ENCODE peak calls at places on chromosomes 11 and 22, in nine cellular contexts. N is PC-3; T is heart right ventricle; L is lower leg skin; E is mammary epithelial cell; R is Peyer's patch; S is neural progenitor cell; Z is naive thymus-derived CD4-positive, alpha-beta T cell; Y is ovary. I is an unnamed sample.

GRCh38 chr11:12745787-12746186 is 71.6 kb downstream of the TEAD1 start:
- DNase-seq in S (peak), Z (no peak), R (no peak), T (no peak), N (no peak), E (no peak), L (no peak), Y (no peak), I (no peak)

GRCh38 chr11:69427906-69428880 is 53.3 kb upstream of the LINC01488 start:
- DNase-seq in T (no peak), N (no peak), Y (no peak), R (no peak), E (no peak), Z (no peak), L (no peak), S (no peak), I (no peak)

GRCh38 chr11:105189586-105189985 is 50.0 kb upstream of the CARD18 start:
- DNase-seq in Y (no peak), T (no peak), L (no peak), S (no peak), R (no peak), N (no peak), E (peak), Z (no peak), I (no peak)

GRCh38 chr22:29692327-29692640 is 27.5 kb upstream of the CABP7 start:
- DNase-seq in L (no peak), N (no peak), Z (no peak), R (no peak), T (no peak), S (no peak), E (no peak), Y (no peak), I (no peak)

GRCh38 chr11:2444301-2445106 is at the start of the genes KCNQ1 and TRPM5:
- DNase-seq in Y (no peak), R (peak), T (no peak), L (no peak), Z (peak), S (peak), N (peak), E (no peak), I (no peak)

GRCh38 chr11:95065336-95065735 is 1.4 kb upstream of the SRSF8 start:
- DNase-seq in E (peak), T (no peak), L (no peak), N (no peak), R (no peak), S (no peak), Y (no peak), Z (no peak), I (no peak)

GRCh38 chr22:28438183-28438778 is 241.4 kb downstream of the TTC28 start:
- DNase-seq in Y (no peak), E (no peak), S (no peak), T (no peak), N (no peak), L (no peak), Z (no peak), R (no peak), I (no peak)

GRCh38 chr11:113884361-113884836 is 9.0 kb upstream of the USP28 start:
- DNase-seq in N (no peak), L (peak), R (no peak), E (no peak), T (no peak), S (peak), Y (no peak), Z (no peak), I (no peak)

GRCh38 chr22:44146088-44146861 is 34.5 kb upstream of the PARVG start:
- DNase-seq in N (no peak), Y (no peak), T (no peak), E (no peak), Z (no peak), L (no peak), S (peak), R (no peak), I (no peak)

GRCh38 chr11:70183483-70184176 is 19.5 kb upstream of the FADD start:
- DNase-seq in S (no peak), R (no peak), T (no peak), E (no peak), Z (no peak), Y (no peak), N (no peak), L (no peak), I (peak)

GRCh38 chr22:38203090-38203810 is 1.5 kb downstream of the MAFF start:
- DNase-seq in Y (peak), Z (peak), N (peak), L (peak), E (peak), R (peak), S (peak), T (no peak), I (peak)

GRCh38 chr11:129917231-129917630 is 21.9 kb upstream of the NFRKB start:
- DNase-seq in S (no peak), E (no peak), Z (no peak), R (no peak), Y (no peak), L (no peak), N (peak), T (no peak), I (no peak)

GRCh38 chr11:113994077-113994954 is 19.4 kb downstream of the HTR3A start:
- DNase-seq in R (peak), N (peak), S (peak), L (no peak), T (peak), E (no peak), Y (peak), Z (no peak), I (no peak)

GRCh38 chr11:109264128-109264527 is 157.9 kb upstream of the C11orf87 start:
- DNase-seq in Y (no peak), L (no peak), S (no peak), R (no peak), Z (no peak), N (no peak), T (no peak), E (no peak), I (no peak)

GRCh38 chr11:20563871-20564270 is 35.5 kb upstream of the SLC6A5 start:
- DNase-seq in Z (no peak), S (no peak), E (no peak), R (no peak), T (no peak), N (no peak), L (no peak), Y (no peak), I (no peak)

GRCh38 chr11:78767409-78767932 is 192.8 kb upstream of the NARS2 start:
- DNase-seq in N (no peak), Z (no peak), Y (no peak), R (no peak), E (no peak), S (no peak), L (no peak), T (no peak), I (no peak)

GRCh38 chr11:28529046-28529445 is 420.9 kb downstream of the METTL15 start:
- DNase-seq in E (no peak), S (no peak), Z (no peak), R (no peak), T (no peak), Y (no peak), L (no peak), N (no peak), I (no peak)

GRCh38 chr11:116984589-116984988 is 113.6 kb downstream of the SIK3 start:
- DNase-seq in N (peak), S (no peak), T (no peak), Y (no peak), Z (no peak), R (no peak), L (no peak), E (peak), I (no peak)

GRCh38 chr22:38352436-38352835 is 35.2 kb upstream of the CSNK1E start:
- DNase-seq in S (no peak), R (no peak), T (no peak), E (no peak), N (no peak), Z (no peak), Y (no peak), L (peak), I (no peak)

GRCh38 chr11:2215230-2215560 is 43.6 kb upstream of the TH start:
- DNase-seq in N (no peak), S (no peak), R (no peak), E (no peak), Z (no peak), L (peak), Y (no peak), T (no peak), I (no peak)

GRCh38 chr22:41862160-41862529 is 29.2 kb downstream of the SREBF2 start:
- DNase-seq in L (no peak), R (peak), T (no peak), Z (peak), E (peak), S (no peak), N (no peak), Y (no peak), I (no peak)

GRCh38 chr11:3920148-3920852 is 64.8 kb downstream of the STIM1 start:
- DNase-seq in Y (no peak), L (peak), E (peak), N (peak), R (no peak), S (no peak), Z (peak), T (no peak), I (no peak)

GRCh38 chr11:3803726-3804510 is 4.4 kb upstream of the PGAP2 start:
- DNase-seq in L (peak), S (no peak), T (no peak), E (peak), R (no peak), Y (no peak), N (peak), Z (no peak), I (no peak)

GRCh38 chr11:74141274-74141695 is 29.5 kb downstream of the C2CD3 start:
- DNase-seq in R (no peak), N (peak), Z (no peak), S (peak), E (peak), Y (no peak), L (no peak), T (no peak), I (no peak)

GRCh38 chr22:19891350-19892248 is 36.9 kb upstream of the GNB1L start:
- DNase-seq in Z (peak), T (no peak), R (peak), N (peak), Y (no peak), E (peak), S (peak), L (no peak), I (no peak)
- H3K4me3 ChIP-seq in Z (peak), T (no peak), R (no peak), N (peak), Y (no peak), E (peak), S (peak), L (no peak), I (peak)

GRCh38 chr11:47127213-47127612 is 49.5 kb downstream of the ARFGAP2 start:
- DNase-seq in Y (no peak), Z (no peak), E (no peak), N (no peak), R (no peak), S (no peak), L (no peak), T (no peak), I (no peak)

GRCh38 chr11:47132490-47132889 is 44.2 kb downstream of the ARFGAP2 start:
- DNase-seq in R (no peak), N (no peak), Y (no peak), S (no peak), T (no peak), Z (no peak), L (no peak), E (no peak), I (no peak)

GRCh38 chr11:47132981-47133380 is 43.7 kb downstream of the ARFGAP2 start:
- DNase-seq in N (no peak), E (no peak), R (no peak), T (no peak), Y (no peak), S (no peak), L (no peak), Z (no peak), I (no peak)

GRCh38 chr11:47130541-47130940 is 46.1 kb downstream of the ARFGAP2 start:
- DNase-seq in S (peak), E (no peak), L (peak), T (peak), R (no peak), Y (no peak), N (no peak), Z (no peak), I (no peak)

GRCh38 chr11:47131136-47131535 is 45.5 kb downstream of the ARFGAP2 start:
- DNase-seq in L (peak), R (no peak), Y (no peak), N (no peak), E (no peak), S (no peak), T (no peak), Z (no peak), I (no peak)
- H3K4me3 ChIP-seq in L (no peak), R (no peak), Y (no peak), N (no peak), E (no peak), S (no peak), T (no peak), Z (no peak), I (no peak)

GRCh38 chr11:65437436-65438227 is 15.0 kb downstream of the NEAT1 start:
- DNase-seq in Y (no peak), Z (no peak), E (no peak), R (peak), L (peak), N (no peak), S (no peak), T (no peak), I (peak)
- H3K4me3 ChIP-seq in Y (no peak), Z (no peak), E (no peak), R (no peak), L (no peak), N (no peak), S (no peak), T (peak), I (no peak)

GRCh38 chr11:68138256-68138655 is 17.1 kb upstream of the CHKA start:
- DNase-seq in Y (no peak), N (no peak), S (no peak), Z (no peak), L (peak), T (no peak), R (no peak), E (no peak), I (no peak)
- H3K4me3 ChIP-seq in Y (no peak), N (peak), S (no peak), Z (no peak), L (no peak), T (no peak), R (no peak), E (no peak), I (no peak)

GRCh38 chr22:23565288-23565941 is 14.7 kb downstream of the IGLL1 start:
- DNase-seq in Y (no peak), T (no peak), S (peak), N (no peak), R (no peak), E (no peak), Z (no peak), L (no peak), I (no peak)
- H3K4me3 ChIP-seq in Y (no peak), T (peak), S (peak), N (no peak), R (peak), E (no peak), Z (peak), L (no peak), I (peak)

I was measured in breast epithelium.